ENCODE peak calls at places on chromosomes 6 and 20, in ten cellular contexts. E, W, R, Y, V, N, Z, A, Q and P are unnamed samples.

GRCh38 chr20:24891546-24892393 is 57.3 kb upstream of the CST7 start:
- DNase-seq in E (no peak), W (no peak), R (no peak), Y (no peak), V (no peak), N (no peak), Z (peak), A (no peak), Q (no peak), P (no peak)

GRCh38 chr6:163837681-163838431 is 423.3 kb downstream of the QKI start:
- DNase-seq in E (peak), W (peak), R (peak), Y (no peak), V (no peak), N (no peak), Z (no peak), A (no peak), Q (no peak), P (peak)

GRCh38 chr6:123808556-123808955 is 4.9 kb downstream of the NKAIN2 start:
- DNase-seq in E (peak), W (no peak), R (no peak), Y (no peak), V (no peak), N (no peak), Z (no peak), A (no peak), Q (no peak), P (no peak)

GRCh38 chr20:3661836-3662665 is 1.1 kb downstream of the GFRA4 start:
- DNase-seq in E (no peak), W (no peak), R (no peak), Y (no peak), V (no peak), N (no peak), Z (no peak), A (no peak), Q (no peak), P (no peak)

GRCh38 chr6:135159531-135159930 is 21.6 kb upstream of the MYB start:
- DNase-seq in E (no peak), W (no peak), R (no peak), Y (no peak), V (no peak), N (no peak), Z (peak), A (peak), Q (no peak), P (no peak)

GRCh38 chr6:49556429-49556837 is 6.0 kb downstream of the C6orf141 start:
- DNase-seq in E (no peak), W (peak), R (no peak), Y (no peak), V (no peak), N (no peak), Z (no peak), A (peak), Q (no peak), P (peak)

GRCh38 chr20:59010995-59011873 is 4.2 kb upstream of the CTSZ start:
- DNase-seq in E (peak), W (peak), R (no peak), Y (no peak), V (no peak), N (no peak), Z (no peak), A (peak), Q (no peak), P (peak)

GRCh38 chr6:25026723-25027122 is 91.0 kb upstream of the RIPOR2 start:
- DNase-seq in E (no peak), W (no peak), R (no peak), Y (no peak), V (no peak), N (peak), Z (peak), A (no peak), Q (no peak), P (no peak)

GRCh38 chr20:48131581-48131980 is 346.3 kb upstream of the SULF2 start:
- DNase-seq in E (no peak), W (peak), R (peak), Y (no peak), V (no peak), N (no peak), Z (no peak), A (no peak), Q (no peak), P (peak)

GRCh38 chr6:18469486-18469885 is 82.3 kb downstream of the RNF144B start:
- DNase-seq in E (no peak), W (no peak), R (no peak), Y (no peak), V (no peak), N (no peak), Z (no peak), A (no peak), Q (no peak), P (no peak)

GRCh38 chr6:42140051-42140450 is 2.4 kb downstream of the C6orf132 start:
- DNase-seq in E (no peak), W (no peak), R (no peak), Y (peak), V (no peak), N (peak), Z (no peak), A (no peak), Q (no peak), P (peak)

GRCh38 chr20:32325706-32326506 is 32.2 kb upstream of the ASXL1 start:
- DNase-seq in E (no peak), W (peak), R (no peak), Y (no peak), V (no peak), N (no peak), Z (no peak), A (peak), Q (no peak), P (peak)

GRCh38 chr6:104881964-104882668 is 22.4 kb upstream of the HACE1 start:
- DNase-seq in E (no peak), W (no peak), R (no peak), Y (no peak), V (no peak), N (no peak), Z (no peak), A (no peak), Q (no peak), P (no peak)

GRCh38 chr6:89122625-89123024 is 4.8 kb upstream of the SRSF12 start:
- DNase-seq in E (peak), W (peak), R (no peak), Y (no peak), V (no peak), N (no peak), Z (peak), A (peak), Q (no peak), P (peak)

GRCh38 chr6:107361568-107362270 is 97.6 kb downstream of the PDSS2 start:
- DNase-seq in E (no peak), W (peak), R (no peak), Y (no peak), V (no peak), N (no peak), Z (no peak), A (peak), Q (no peak), P (peak)